ENCODE peak calls at places on chromosomes 1 and 21, in four cellular contexts. D is cardiac muscle cell, M is esophagus squamous epithelium, F is ascending aorta. N is an unnamed sample.
A peak's percentile ranks its signal among the peaks of the same experiment; 100 is the strongest.

GRCh38 chr1:66533804-66534745 is at the start of gene SGIP1:
- DNase-seq in D (peak; percentile 78), M (no peak), F (peak; percentile 88), N (no peak)

GRCh38 chr1:111989531-111990025 is at the start of gene KCND3:
- DNase-seq in D (peak; percentile 40), M (no peak), F (peak; percentile 64), N (no peak)

GRCh38 chr1:43996733-43997115 is 5.3 kb downstream of the CCDC24 start:
- DNase-seq in D (no peak), M (no peak), F (no peak), N (no peak)

GRCh38 chr1:44786138-44786840 is 1.7 kb downstream of the BEST4 start:
- DNase-seq in D (peak; percentile 57), M (no peak), F (peak; percentile 84), N (no peak)

GRCh38 chr1:243763806-243764205 is 86.2 kb downstream of the AKT3 start:
- DNase-seq in D (no peak), M (no peak), F (no peak), N (no peak)

GRCh38 chr1:33292726-33293340 is 28.1 kb downstream of the A3GALT2 start:
- DNase-seq in D (peak; percentile 13), M (no peak), F (peak; percentile 58), N (no peak)

GRCh38 chr1:17671314-17671705 is 83.8 kb upstream of the ACTL8 start:
- DNase-seq in D (no peak), M (no peak), F (no peak), N (no peak)

GRCh38 chr21:42317826-42318746 is 2.9 kb upstream of the TFF3 start:
- DNase-seq in D (no peak), M (no peak), F (no peak), N (no peak)

GRCh38 chr1:204837440-204838084 is 33.1 kb upstream of the NFASC start:
- DNase-seq in D (peak; percentile 69), M (no peak), F (no peak), N (no peak)

GRCh38 chr1:27137022-27137542 is 17.8 kb downstream of the SLC9A1 start:
- DNase-seq in D (no peak), M (peak; percentile 63), F (peak; percentile 77), N (no peak)

DNA sequence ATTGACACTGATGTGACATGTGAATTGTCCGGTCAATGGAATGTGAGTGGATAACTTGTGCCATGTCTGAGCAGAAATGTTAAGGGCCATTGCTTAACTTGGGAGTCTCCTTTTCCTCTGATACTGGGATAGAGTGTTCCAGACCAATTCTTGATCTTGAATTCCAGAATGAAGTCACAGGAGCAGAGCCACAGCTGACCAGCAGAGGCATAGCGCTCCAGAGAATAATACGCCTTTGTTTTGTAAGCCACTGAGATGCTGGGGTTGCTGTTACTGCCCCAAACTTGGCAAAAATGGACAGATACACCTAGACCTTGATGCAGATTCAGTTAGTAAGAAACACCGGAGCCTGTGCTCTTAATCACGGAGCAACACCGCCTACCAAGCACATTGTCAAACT is 6.3 kb downstream of the KCNJ6 start:
- DNase-seq in D (no peak), M (no peak), F (no peak), N (no peak)
- TF ChIP-seq CTCF in D (no peak), M (no peak), F (no peak), N (no peak)

DNA sequence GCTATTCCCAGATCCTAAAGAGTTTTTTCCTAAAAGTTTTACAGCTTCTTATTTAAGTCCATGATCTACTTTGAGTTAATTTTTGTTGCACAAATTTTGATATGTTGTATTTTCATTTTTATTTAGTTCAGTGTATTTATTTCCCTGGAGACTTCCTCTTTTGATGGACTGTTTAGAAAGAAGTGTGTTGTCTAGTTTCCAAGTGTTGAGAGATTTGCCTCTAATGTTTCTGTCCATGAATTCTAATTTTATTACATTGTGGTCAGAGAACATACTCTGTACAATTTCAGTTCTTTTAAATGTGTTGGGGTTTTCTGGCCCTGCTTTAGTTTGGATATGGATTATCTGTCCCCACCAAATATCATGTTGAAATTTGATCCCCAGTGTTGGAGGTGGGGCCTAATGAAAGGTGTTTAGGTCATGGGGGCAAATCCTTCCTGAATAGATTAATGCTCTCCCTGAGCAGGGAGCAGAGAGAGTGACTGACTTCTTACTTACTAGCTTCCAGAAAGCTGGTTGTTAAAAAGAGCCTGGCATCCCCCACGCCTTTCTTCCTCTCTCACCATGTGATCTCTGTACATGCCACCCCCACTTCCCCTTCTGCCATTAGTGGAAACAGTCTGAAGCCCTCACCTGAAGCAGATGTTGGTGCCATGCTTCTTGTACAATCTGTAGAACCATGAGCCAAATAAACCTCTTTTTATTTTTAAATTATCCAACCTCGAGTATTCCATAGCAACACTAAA is 4.6 kb downstream of the CHD1L start:
- DNase-seq in D (no peak), M (no peak), F (no peak), N (no peak)
- H3K4me3 ChIP-seq in D (no peak overlapping the region), M (no peak overlapping the region), F (no peak overlapping the region), N (no peak overlapping the region)

GRCh38 chr1:2406451-2407041 is 5.8 kb downstream of the PEX10 start:
- DNase-seq in D (no peak), M (no peak), F (no peak), N (no peak)
- H3K36me3 ChIP-seq in D (peaks cover 18% of the 10 kb centered on the region), M (peaks cover 91% of the 10 kb centered on the region), F (peaks cover 78% of the 10 kb centered on the region), N (peaks cover 55% of the 10 kb centered on the region)

GRCh38 chr1:10646347-10646861 is 150.0 kb downstream of the CASZ1 start:
- DNase-seq in D (peak; percentile 61), M (no peak), F (no peak), N (no peak)
- TF ChIP-seq CTCF in D (no peak), M (no peak), F (no peak), N (no peak)

DNA sequence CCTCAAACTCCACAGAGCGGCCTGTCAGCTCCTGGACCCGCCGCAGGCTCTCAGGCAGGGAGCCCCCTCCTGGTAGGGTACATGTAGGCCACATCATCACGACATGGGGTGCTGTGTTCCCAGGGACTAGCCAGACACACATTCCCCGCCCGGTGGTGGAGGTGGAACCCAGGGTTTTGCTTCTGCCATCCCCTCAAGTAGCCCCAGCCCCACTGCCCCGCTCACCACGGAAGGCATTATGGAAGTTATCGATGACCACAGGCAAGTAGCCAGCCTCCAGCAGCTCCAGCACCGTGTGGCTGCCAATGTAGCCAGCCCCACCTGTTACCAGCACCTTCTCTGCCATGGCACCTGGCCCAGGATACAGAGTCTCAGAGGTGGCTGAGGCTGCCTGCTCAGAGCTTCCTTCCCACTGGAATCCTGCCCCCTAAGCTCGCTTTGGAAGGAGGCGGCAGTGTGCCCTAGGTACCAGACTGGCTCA is 1.9 kb downstream of the GALE start:
- DNase-seq in D (no peak), M (no peak), F (no peak), N (no peak)
- H3K4me3 ChIP-seq in D (no peak overlapping the region), M (peak overlapping the region; percentile 90), F (no peak overlapping the region), N (peak overlapping the region; percentile 97)

DNA sequence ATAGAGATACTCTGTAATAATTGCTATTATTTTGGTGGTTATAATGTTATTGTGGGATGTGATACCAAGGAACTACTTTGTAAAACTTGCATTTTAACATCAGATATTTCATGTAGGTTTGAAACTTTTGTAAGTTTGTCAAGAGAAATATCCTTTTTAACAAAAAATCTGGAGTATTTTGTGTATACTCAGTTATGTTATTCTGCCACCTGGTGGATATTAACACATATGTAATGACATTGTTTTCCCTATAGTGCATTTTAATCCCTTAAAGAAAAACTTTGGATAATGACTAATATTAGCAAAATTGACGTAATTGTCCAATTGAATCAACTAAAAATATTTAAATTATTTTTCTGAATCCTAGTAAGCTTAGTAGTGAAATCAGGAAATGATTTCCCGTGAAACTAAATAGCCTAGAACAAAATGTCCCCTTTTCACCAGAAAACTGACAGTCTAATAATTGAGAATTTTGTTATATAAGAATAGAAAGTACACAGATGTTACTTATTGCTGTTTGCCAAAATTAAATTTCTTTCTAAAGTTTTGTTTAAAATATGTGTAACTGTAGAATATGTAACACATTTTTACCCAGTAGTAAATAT is 39.6 kb downstream of the KCTD3 start:
- DNase-seq in D (peak; percentile 37), M (no peak), F (no peak), N (no peak)
- H3K36me3 ChIP-seq in D (peaks cover 19% of the 10 kb centered on the region), M (peaks cover 78% of the 10 kb centered on the region), F (peaks cover under 1% of the 10 kb centered on the region), N (peaks cover 27% of the 10 kb centered on the region)

DNA sequence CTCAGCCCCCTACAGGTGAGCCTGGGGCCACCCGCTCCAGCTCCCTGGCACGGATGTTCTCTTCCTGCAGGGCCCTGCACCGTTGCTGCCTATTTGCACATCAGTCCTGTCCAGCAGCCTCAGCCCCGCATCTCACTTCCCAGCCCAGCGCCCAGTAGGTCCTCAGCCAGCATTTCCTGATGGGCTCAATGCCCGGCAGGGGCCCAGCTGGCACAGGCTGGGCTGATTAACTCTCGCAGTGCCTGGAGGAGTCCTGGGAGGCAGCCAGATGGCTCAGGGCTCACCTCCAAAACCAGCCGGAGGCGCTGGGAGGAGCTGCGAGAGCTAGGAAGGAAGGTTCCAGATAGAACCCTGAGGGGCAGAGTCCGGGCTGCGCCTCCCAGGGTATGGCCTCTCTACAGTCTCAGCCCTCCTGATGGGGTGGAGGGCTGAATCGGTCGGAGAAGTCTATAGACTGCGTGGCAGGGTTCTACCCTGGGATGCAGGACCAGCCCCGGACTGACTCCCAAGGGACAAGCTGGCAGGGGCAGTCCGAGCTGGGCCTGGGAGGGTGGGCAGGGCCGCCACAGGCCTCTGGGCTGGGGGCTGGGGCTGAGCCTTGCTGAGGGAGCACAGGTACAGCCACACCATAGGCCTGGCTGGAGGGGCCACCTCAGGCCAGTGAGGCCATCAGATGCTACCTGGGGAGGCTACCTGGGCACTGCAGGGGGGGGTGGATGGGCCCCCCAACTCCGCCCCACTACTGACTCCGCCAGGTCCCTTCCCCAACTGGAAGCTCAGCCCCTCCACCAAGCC is 19.2 kb upstream of the CLSTN1 start:
- DNase-seq in D (peak; percentile 55), M (no peak), F (no peak), N (no peak)
- TF ChIP-seq CTCF in D (peak; percentile 7), M (no peak), F (no peak), N (no peak)

DNA sequence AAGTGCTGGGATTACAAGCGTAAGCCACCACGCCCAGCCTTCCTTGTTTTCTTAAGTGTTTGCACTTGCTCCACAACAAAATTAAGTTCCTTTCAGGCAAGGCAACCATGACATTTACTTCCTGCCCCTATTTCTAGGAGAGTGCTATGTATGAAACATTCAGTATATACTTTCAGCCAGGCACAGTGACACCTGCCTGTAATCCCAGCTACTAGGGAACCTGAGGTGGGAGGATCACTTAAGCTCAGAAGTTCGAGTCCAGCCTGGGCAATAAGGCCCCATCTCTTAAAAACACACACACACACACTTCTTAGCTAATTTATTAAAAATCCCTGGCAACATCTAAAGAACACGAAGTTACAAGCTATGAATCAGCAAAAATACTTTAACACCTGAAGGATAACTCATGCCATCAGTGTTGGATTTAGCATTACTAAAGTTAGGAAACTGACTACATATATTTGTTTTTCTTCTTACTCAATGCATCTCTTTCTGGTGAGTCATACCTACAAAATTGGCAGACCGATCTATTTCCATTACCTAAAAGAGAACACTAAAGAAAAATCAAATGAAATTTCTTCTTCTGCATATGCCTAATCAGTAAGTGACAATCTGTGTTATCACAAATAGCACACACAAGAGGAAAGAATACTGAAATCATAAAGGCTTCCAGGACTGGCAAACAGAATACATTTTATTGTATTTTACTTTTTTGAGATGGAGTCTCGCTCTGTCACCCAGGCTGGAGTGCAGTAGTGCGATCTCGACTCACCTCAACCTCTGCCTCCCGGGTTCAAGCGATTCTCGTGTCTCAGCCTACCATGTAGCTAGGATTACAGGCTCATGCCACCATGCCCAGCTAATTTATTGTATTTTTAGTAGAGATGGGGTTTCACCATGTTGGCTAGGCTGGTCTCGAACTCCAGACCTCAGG is 41.5 kb downstream of the RNF115 start:
- DNase-seq in D (peak; percentile 82), M (no peak), F (no peak), N (no peak)
- H3K4me3 ChIP-seq in D (no peak overlapping the region), M (peak overlapping the region; percentile 33), F (peak overlapping the region; percentile 62), N (no peak overlapping the region)

N was measured in vagina.